ENCODE peak calls at places on chromosomes 12 and 14, in seven cellular contexts. Q is B cell; C is HuH-7.5; B is RWPE1; X is uterus; D is stimulated activated CD4-positive, alpha-beta T cell treated with anti-CD3 and anti-CD28 coated beads, Interleukin-4, amount 100 ng/mL, for 48 hours; E is cardiac fibroblast. O is an unnamed sample.

GRCh38 chr14:35401853-35402252 is 2.7 kb downstream of the NFKBIA start:
- DNase-seq in Q (no peak), C (no peak), B (no peak), X (peak; percentile 54), D (no peak), E (peak; percentile 66), O (no peak)

GRCh38 chr12:38370311-38370710 is 53.7 kb downstream of the ALG10B start:
- DNase-seq in Q (no peak), C (no peak), B (no peak), X (no peak), D (no peak), E (no peak), O (no peak)

GRCh38 chr14:29463727-29464370 is 463.8 kb downstream of the PRKD1 start:
- DNase-seq in Q (no peak), C (no peak), B (peak; percentile 5), X (no peak), D (no peak), E (peak; percentile 57), O (no peak)

GRCh38 chr12:46693034-46693433 is 132.8 kb downstream of the SLC38A4 start:
- DNase-seq in Q (no peak), C (no peak), B (no peak), X (no peak), D (no peak), E (no peak), O (no peak)

GRCh38 chr14:37903561-37904191 is 304.0 kb upstream of the SSTR1 start:
- DNase-seq in Q (no peak), C (no peak), B (peak; percentile 33), X (no peak), D (no peak), E (peak; percentile 73), O (peak; percentile 25)

GRCh38 chr14:33617154-33617553 is 333.7 kb downstream of the EGLN3 start:
- DNase-seq in Q (no peak), C (no peak), B (peak; percentile 68), X (no peak), D (no peak), E (peak; percentile 88), O (no peak)

GRCh38 chr12:70948236-70948975 is 27.9 kb upstream of the PTPRR start:
- DNase-seq in Q (no peak), C (no peak), B (no peak), X (no peak), D (no peak), E (peak; percentile 24), O (no peak)

GRCh38 chr12:92914170-92914569 is 14.9 kb downstream of the EEA1 start:
- DNase-seq in Q (no peak), C (no peak), B (no peak), X (no peak), D (no peak), E (no peak), O (no peak)

GRCh38 chr12:2783936-2784600 is 10.7 kb upstream of the FKBP4 start:
- DNase-seq in Q (no peak), C (peak; percentile 63), B (peak; percentile 51), X (peak; percentile 50), D (peak; percentile 26), E (peak; percentile 56), O (peak; percentile 56)

GRCh38 chr12:56601503-56601902 is 28.6 kb downstream of the BAZ2A start:
- DNase-seq in Q (peak; percentile 47), C (peak; percentile 50), B (no peak), X (no peak), D (peak; percentile 2), E (no peak), O (peak; percentile 41)

GRCh38 chr12:76037130-76038105 is 5.8 kb upstream of the PHLDA1 start:
- DNase-seq in Q (peak; percentile 55), C (peak; percentile 31), B (peak; percentile 34), X (peak; percentile 45), D (no peak), E (peak; percentile 92), O (peak; percentile 61)

GRCh38 chr14:22980672-22981089 is 1.7 kb downstream of the AJUBA start:
- DNase-seq in Q (no peak), C (peak; percentile 78), B (peak; percentile 88), X (peak; percentile 57), D (no peak), E (peak; percentile 34), O (no peak)

GRCh38 chr14:71659165-71659564 is 273.1 kb upstream of the RGS6 start:
- DNase-seq in Q (no peak), C (no peak), B (no peak), X (no peak), D (no peak), E (peak; percentile 58), O (no peak)

GRCh38 chr12:82688035-82688501 is 1.4 kb downstream of the TMTC2 start:
- DNase-seq in Q (no peak), C (no peak), B (no peak), X (no peak), D (no peak), E (peak; percentile 7), O (no peak)